ENCODE peak calls at places on chromosomes 16 and 17, in ten cellular contexts. B is CD4-positive, CD25-positive, alpha-beta regulatory T cell; L is activated CD4-positive, alpha-beta T cell treated with anti-CD3 and anti-CD28 coated beads, Interleukin-2, amount 50 U/mL, for 1 hour; E is choroid plexus epithelial cell; X is NCI-H1930; M is LoVo; F is substantia nigra; D is astrocyte of the spinal cord; U is AG20443; R is M059J. G is an unnamed sample.

GRCh38 chr16:87665193-87665592 is 62.9 kb downstream of the JPH3 start:
- DNase-seq in B (no peak), L (no peak), E (no peak), X (no peak), M (no peak), F (no peak), D (no peak), U (no peak), R (no peak), G (no peak)

GRCh38 chr16:72995151-72995881 is 52.6 kb downstream of the ZFHX3 start:
- DNase-seq in B (no peak), L (no peak), E (no peak), X (no peak), M (no peak), F (no peak), D (no peak), U (no peak), R (no peak), G (no peak)

GRCh38 chr17:81153340-81153803 is 11.9 kb upstream of the PVALEF start:
- DNase-seq in B (no peak), L (peak), E (peak), X (no peak), M (no peak), F (peak), D (peak), U (no peak), R (no peak), G (no peak)

GRCh38 chr17:60230358-60230757 is 80.6 kb downstream of the CA4 start:
- DNase-seq in B (no peak), L (no peak), E (no peak), X (no peak), M (no peak), F (no peak), D (no peak), U (no peak), R (no peak), G (no peak)

GRCh38 chr17:80797741-80798594 is 193.7 kb upstream of the CHMP6 start:
- DNase-seq in B (no peak), L (no peak), E (no peak), X (no peak), M (no peak), F (no peak), D (no peak), U (no peak), R (no peak), G (no peak)

GRCh38 chr17:66087073-66087472 is 104.9 kb downstream of the CEP112 start:
- DNase-seq in B (no peak), L (no peak), E (peak), X (no peak), M (no peak), F (no peak), D (peak), U (peak), R (no peak), G (no peak)

GRCh38 chr17:17751489-17751995 is 70.3 kb downstream of the RAI1 start:
- DNase-seq in B (no peak), L (peak), E (no peak), X (no peak), M (no peak), F (no peak), D (no peak), U (no peak), R (no peak), G (no peak)

GRCh38 chr17:62737513-62737912 is 70.6 kb downstream of the MARCHF10 start:
- DNase-seq in B (no peak), L (no peak), E (no peak), X (no peak), M (no peak), F (no peak), D (no peak), U (no peak), R (no peak), G (no peak)

GRCh38 chr16:888901-889570 is 81.7 kb downstream of the LMF1 start:
- DNase-seq in B (no peak), L (no peak), E (no peak), X (no peak), M (no peak), F (no peak), D (no peak), U (no peak), R (no peak), G (no peak)

GRCh38 chr16:11105038-11105903 is 150.7 kb downstream of the SOCS1 start:
- DNase-seq in B (no peak), L (no peak), E (peak), X (no peak), M (no peak), F (no peak), D (peak), U (peak), R (peak), G (peak)

GRCh38 chr16:2472885-2473284 is 1.8 kb downstream of the NTN3 start:
- DNase-seq in B (no peak), L (no peak), E (no peak), X (no peak), M (no peak), F (no peak), D (no peak), U (no peak), R (no peak), G (no peak)

GRCh38 chr16:10923650-10924214 is 18.5 kb downstream of the DEXI start:
- DNase-seq in B (no peak), L (no peak), E (no peak), X (no peak), M (no peak), F (peak), D (no peak), U (peak), R (no peak), G (no peak)

GRCh38 chr16:85491798-85492616 is 121.1 kb upstream of the GSE1 start:
- DNase-seq in B (no peak), L (no peak), E (no peak), X (no peak), M (no peak), F (peak), D (no peak), U (peak), R (peak), G (peak)

GRCh38 chr17:61458491-61459433 is 6.5 kb downstream of the TBX4 start:
- DNase-seq in B (no peak), L (no peak), E (no peak), X (no peak), M (no peak), F (no peak), D (no peak), U (no peak), R (no peak), G (no peak)

GRCh38 chr17:1413281-1413791 is 13.3 kb upstream of the YWHAE start:
- DNase-seq in B (no peak), L (no peak), E (peak), X (no peak), M (peak), F (no peak), D (peak), U (peak), R (peak), G (peak)

GRCh38 chr17:44043326-44043725 is 23.1 kb downstream of the LSM12 start:
- DNase-seq in B (no peak), L (no peak), E (peak), X (no peak), M (no peak), F (no peak), D (no peak), U (peak), R (no peak), G (no peak)

GRCh38 chr17:2595736-2596135 is 2.3 kb downstream of the PAFAH1B1 start:
- DNase-seq in B (no peak), L (no peak), E (peak), X (no peak), M (no peak), F (no peak), D (no peak), U (no peak), R (no peak), G (no peak)

GRCh38 chr17:67359960-67360817 is 6.2 kb downstream of the PSMD12 start:
- DNase-seq in B (peak), L (peak), E (peak), X (no peak), M (no peak), F (no peak), D (peak), U (no peak), R (no peak), G (no peak)

GRCh38 chr17:703081-703875 is 11.4 kb downstream of the VPS53 start:
- DNase-seq in B (no peak), L (no peak), E (no peak), X (no peak), M (no peak), F (no peak), D (no peak), U (no peak), R (no peak), G (no peak)

GRCh38 chr17:40519089-40519775 is 17.8 kb upstream of the TNS4 start:
- DNase-seq in B (no peak), L (no peak), E (no peak), X (no peak), M (no peak), F (no peak), D (no peak), U (no peak), R (peak), G (no peak)

GRCh38 chr16:11389631-11390565 is 44.6 kb downstream of the RMI2 start:
- DNase-seq in B (no peak), L (no peak), E (no peak), X (no peak), M (no peak), F (no peak), D (no peak), U (peak), R (no peak), G (no peak)

GRCh38 chr17:752002-752619 is at the start of gene GEMIN4:
- DNase-seq in B (peak), L (peak), E (peak), X (peak), M (peak), F (peak), D (peak), U (peak), R (peak), G (peak)

GRCh38 chr17:2090804-2091534 is 36.1 kb downstream of the HIC1 start:
- DNase-seq in B (no peak), L (no peak), E (peak), X (no peak), M (no peak), F (no peak), D (peak), U (peak), R (peak), G (peak)

GRCh38 chr16:54815177-54815576 is 115.5 kb upstream of the IRX5 start:
- DNase-seq in B (no peak), L (no peak), E (no peak), X (no peak), M (no peak), F (no peak), D (no peak), U (no peak), R (no peak), G (no peak)